ENCODE peak calls at places on chromosomes 6 and 20, in nine cellular contexts. R is left colon; N is upper lobe of left lung; H is right cardiac atrium; J is body of pancreas; G is stimulated activated CD4-positive, alpha-beta T cell treated with anti-CD3 and anti-CD28 coated beads, Interleukin-4, amount 100 ng/mL, for 24 hours; C is stimulated activated CD8-positive, alpha-beta memory T cell treated with anti-CD3 and anti-CD28 coated beads, Interleukin-15, amount 100 ng/mL, for 24 hours; A is AG10803; M is HTR-8/SVneo. L is an unnamed sample.

GRCh38 chr6:46969206-46969605 is 47.5 kb upstream of the ADGRF5 start:
- DNase-seq in R (no peak), N (no peak), H (no peak), J (no peak), G (no peak), C (no peak), A (no peak), M (no peak), L (no peak)

GRCh38 chr6:113276631-113277030 is 580.5 kb upstream of the MARCKS start:
- DNase-seq in R (no peak), N (no peak), H (no peak), J (no peak), G (no peak), C (no peak), A (no peak), M (no peak), L (no peak)

GRCh38 chr6:168860341-168860740 is 393.3 kb downstream of the THBS2 start:
- DNase-seq in R (no peak), N (no peak), H (no peak), J (no peak), G (no peak), C (no peak), A (no peak), M (no peak), L (no peak)

GRCh38 chr20:63361507-63362425 is 617 bp upstream of the CHRNA4 start:
- DNase-seq in R (no peak), N (peak; percentile 61), H (peak; percentile 55), J (no peak), G (no peak), C (no peak), A (no peak), M (no peak), L (no peak)

GRCh38 chr6:85864453-85865401 is 222.0 kb upstream of the SYNCRIP start:
- DNase-seq in R (no peak), N (peak; percentile 19), H (no peak), J (peak; percentile 64), G (no peak), C (no peak), A (peak; percentile 11), M (no peak), L (peak; percentile 26)

GRCh38 chr6:139109558-139109957 is 25.3 kb upstream of the HECA start:
- DNase-seq in R (peak; percentile 19), N (no peak), H (no peak), J (peak; percentile 16), G (peak; percentile 53), C (no peak), A (peak; percentile 29), M (no peak), L (peak; percentile 83)

GRCh38 chr6:125004198-125004597 is 42.0 kb downstream of the RNF217 start:
- DNase-seq in R (no peak), N (no peak), H (peak; percentile 48), J (peak; percentile 33), G (no peak), C (no peak), A (no peak), M (no peak), L (peak; percentile 72)

GRCh38 chr6:151481752-151482151 is 12.1 kb upstream of the CCDC170 start:
- DNase-seq in R (no peak), N (no peak), H (no peak), J (no peak), G (no peak), C (no peak), A (no peak), M (no peak), L (peak; percentile 19)

GRCh38 chr6:21414065-21414464 is 179.5 kb upstream of the SOX4 start:
- DNase-seq in R (no peak), N (no peak), H (no peak), J (no peak), G (no peak), C (no peak), A (no peak), M (no peak), L (no peak)

GRCh38 chr6:34239893-34240292 is 3.2 kb downstream of the HMGA1 start:
- DNase-seq in R (no peak), N (no peak), H (no peak), J (no peak), G (no peak), C (no peak), A (no peak), M (no peak), L (no peak)

GRCh38 chr6:64467656-64468055 is 832.1 kb downstream of the PHF3 start:
- DNase-seq in R (no peak), N (no peak), H (no peak), J (no peak), G (no peak), C (no peak), A (no peak), M (no peak), L (no peak)

GRCh38 chr20:572752-573151 is 29.2 kb upstream of the CSNK2A1 start:
- DNase-seq in R (no peak), N (no peak), H (peak; percentile 56), J (no peak), G (no peak), C (no peak), A (no peak), M (no peak), L (no peak)

GRCh38 chr6:47019941-47020340 is 22.2 kb downstream of the ADGRF1 start:
- DNase-seq in R (no peak), N (no peak), H (no peak), J (no peak), G (no peak), C (no peak), A (no peak), M (no peak), L (no peak)

GRCh38 chr6:22804620-22805271 is 235.4 kb downstream of the HDGFL1 start:
- DNase-seq in R (no peak), N (no peak), H (no peak), J (no peak), G (no peak), C (no peak), A (peak; percentile 54), M (no peak), L (no peak)

GRCh38 chr20:63071541-63072181 is 64.9 kb upstream of the BHLHE23 start:
- DNase-seq in R (no peak), N (no peak), H (peak; percentile 40), J (no peak), G (peak; percentile 18), C (no peak), A (peak; percentile 54), M (peak; percentile 75), L (no peak)

GRCh38 chr6:156021746-156022396 is 566.2 kb upstream of the NOX3 start:
- DNase-seq in R (no peak), N (no peak), H (peak; percentile 31), J (no peak), G (no peak), C (no peak), A (peak; percentile 71), M (no peak), L (no peak)

GRCh38 chr6:161088676-161089328 is 97.2 kb downstream of the MAP3K4 start:
- DNase-seq in R (no peak), N (no peak), H (no peak), J (no peak), G (no peak), C (no peak), A (no peak), M (no peak), L (no peak)

GRCh38 chr6:92281571-92282076 is 1137.7 kb downstream of the EPHA7 start:
- DNase-seq in R (no peak), N (no peak), H (no peak), J (no peak), G (no peak), C (no peak), A (no peak), M (no peak), L (no peak)

GRCh38 chr6:42136508-42137191 is 5.8 kb downstream of the C6orf132 start:
- DNase-seq in R (no peak), N (no peak), H (no peak), J (no peak), G (peak; percentile 32), C (no peak), A (peak; percentile 47), M (peak; percentile 68), L (peak; percentile 71)

GRCh38 chr6:78909391-78909790 is 42.0 kb downstream of the IRAK1BP1 start:
- DNase-seq in R (no peak), N (no peak), H (no peak), J (no peak), G (no peak), C (no peak), A (peak; percentile 88), M (no peak), L (peak; percentile 40)

GRCh38 chr6:9494864-9495263 is 920.0 kb downstream of the TFAP2A start:
- DNase-seq in R (no peak), N (no peak), H (no peak), J (no peak), G (no peak), C (no peak), A (peak; percentile 41), M (no peak), L (no peak)

GRCh38 chr20:6074145-6074561 is 20.3 kb upstream of the LRRN4 start:
- DNase-seq in R (no peak), N (no peak), H (no peak), J (peak; percentile 24), G (no peak), C (no peak), A (peak; percentile 31), M (peak; percentile 25), L (peak; percentile 76)

GRCh38 chr6:108781419-108782110 is 66.7 kb upstream of the ARMC2 start:
- DNase-seq in R (no peak), N (no peak), H (no peak), J (peak; percentile 40), G (no peak), C (no peak), A (peak; percentile 29), M (no peak), L (no peak)

GRCh38 chr20:41003143-41003932 is 25.3 kb upstream of the TOP1 start:
- DNase-seq in R (peak; percentile 75), N (no peak), H (peak; percentile 66), J (peak; percentile 87), G (peak; percentile 76), C (peak; percentile 20), A (peak; percentile 96), M (peak; percentile 96), L (peak; percentile 55)

GRCh38 chr20:4170621-4171537 is 155.5 kb upstream of the RNF24 start:
- DNase-seq in R (no peak), N (no peak), H (no peak), J (peak; percentile 56), G (no peak), C (no peak), A (no peak), M (no peak), L (no peak)

GRCh38 chr6:3624268-3625136 is 127.0 kb downstream of the PXDC1 start:
- DNase-seq in R (no peak), N (no peak), H (no peak), J (no peak), G (no peak), C (no peak), A (no peak), M (no peak), L (no peak)

GRCh38 chr20:58571341-58571941 is 56.2 kb upstream of the APCDD1L start:
- DNase-seq in R (no peak), N (no peak), H (no peak), J (no peak), G (no peak), C (no peak), A (no peak), M (peak; percentile 65), L (no peak)

GRCh38 chr20:15047100-15047499 is 709.7 kb upstream of the FLRT3 start:
- DNase-seq in R (no peak), N (no peak), H (no peak), J (no peak), G (no peak), C (no peak), A (no peak), M (no peak), L (no peak)

GRCh38 chr6:75243333-75244062 is at the start of gene COX7A2:
- DNase-seq in R (peak; percentile 90), N (no peak), H (peak; percentile 92), J (peak; percentile 93), G (peak; percentile 88), C (peak; percentile 54), A (peak; percentile 99), M (peak; percentile 81), L (peak; percentile 99)

GRCh38 chr6:159969204-159969912 is 476 bp downstream of the IGF2R start:
- DNase-seq in R (peak; percentile 65), N (peak; percentile 93), H (peak; percentile 80), J (peak; percentile 49), G (peak; percentile 26), C (no peak), A (peak; percentile 23), M (no peak), L (peak; percentile 82)

GRCh38 chr20:52731086-52731485 is 241.1 kb upstream of the TSHZ2 start:
- DNase-seq in R (no peak), N (no peak), H (no peak), J (no peak), G (no peak), C (no peak), A (no peak), M (no peak), L (no peak)